ENCODE peak calls at places on chromosomes 5 and 9, in five cellular contexts. J is mammary epithelial cell, D is tibial artery, X is lower lobe of right lung, O is tibial nerve. L is an unnamed sample. For H3K4me1, the result is how much of the 10 kb centered on the place peaks cover.

GRCh38 chr9:29322240-29322639 is 1749.0 kb upstream of the C9orf72 start:
- DNase-seq in D (no peak), J (no peak), O (no peak), X (no peak), L (no peak)

GRCh38 chr5:125408582-125409069 is 662.2 kb upstream of the ZNF608 start:
- DNase-seq in D (no peak), X (no peak), J (peak), O (no peak), L (no peak)

GRCh38 chr9:2338770-2339169 is 282.8 kb upstream of the VLDLR start:
- DNase-seq in D (no peak), J (peak), O (no peak), X (no peak), L (no peak)

GRCh38 chr5:177320879-177321278 is 9.2 kb upstream of the MXD3 start:
- DNase-seq in X (peak), O (no peak), D (no peak), J (no peak), L (no peak)

GRCh38 chr9:123421801-123422455 is 65.9 kb downstream of the CRB2 start:
- DNase-seq in J (no peak), D (peak), X (no peak), O (no peak), L (no peak)

GRCh38 chr5:107930092-107930491 is 259.4 kb upstream of the EFNA5 start:
- DNase-seq in X (no peak), J (no peak), O (no peak), D (no peak), L (no peak)

GRCh38 chr9:7095054-7095453 is 337.3 kb downstream of the KDM4C start:
- DNase-seq in J (no peak), X (no peak), D (no peak), O (no peak), L (no peak)

GRCh38 chr5:88834108-88834462 is 48.9 kb downstream of the MEF2C start:
- DNase-seq in X (no peak), O (no peak), J (no peak), D (no peak), L (no peak)

GRCh38 chr5:160033546-160034252 is 24.8 kb downstream of the TTC1 start:
- DNase-seq in J (no peak), X (no peak), O (no peak), D (no peak), L (no peak)
- H3K27ac ChIP-seq in J (no peak), X (no peak), O (no peak), D (no peak), L (no peak)

GRCh38 chr5:40404613-40405012 is 275.1 kb upstream of the PTGER4 start:
- DNase-seq in J (no peak), O (no peak), D (no peak), X (no peak), L (no peak)
- H3K4me1 ChIP-seq in J (under half), O (under half), D (under half), X (under half), L (under half)

GRCh38 chr5:81506378-81506777 is 112.4 kb upstream of the ACOT12 start:
- DNase-seq in D (no peak), J (no peak), O (no peak), X (no peak), L (no peak)
- H3K27ac ChIP-seq in D (peak), J (no peak), O (peak), X (peak), L (no peak)

GRCh38 chr5:168447748-168448147 is 38.5 kb upstream of the RARS1 start:
- DNase-seq in O (no peak), D (no peak), X (no peak), J (no peak), L (no peak)

GRCh38 chr5:168443533-168443932 is 42.7 kb upstream of the RARS1 start:
- DNase-seq in O (no peak), D (no peak), J (no peak), X (no peak), L (no peak)

GRCh38 chr5:168446987-168447386 is 39.3 kb upstream of the RARS1 start:
- DNase-seq in D (no peak), O (no peak), X (no peak), J (no peak), L (no peak)

GRCh38 chr5:168449166-168449565 is 37.1 kb upstream of the RARS1 start:
- DNase-seq in J (peak), D (no peak), X (no peak), O (no peak), L (no peak)

DNA sequence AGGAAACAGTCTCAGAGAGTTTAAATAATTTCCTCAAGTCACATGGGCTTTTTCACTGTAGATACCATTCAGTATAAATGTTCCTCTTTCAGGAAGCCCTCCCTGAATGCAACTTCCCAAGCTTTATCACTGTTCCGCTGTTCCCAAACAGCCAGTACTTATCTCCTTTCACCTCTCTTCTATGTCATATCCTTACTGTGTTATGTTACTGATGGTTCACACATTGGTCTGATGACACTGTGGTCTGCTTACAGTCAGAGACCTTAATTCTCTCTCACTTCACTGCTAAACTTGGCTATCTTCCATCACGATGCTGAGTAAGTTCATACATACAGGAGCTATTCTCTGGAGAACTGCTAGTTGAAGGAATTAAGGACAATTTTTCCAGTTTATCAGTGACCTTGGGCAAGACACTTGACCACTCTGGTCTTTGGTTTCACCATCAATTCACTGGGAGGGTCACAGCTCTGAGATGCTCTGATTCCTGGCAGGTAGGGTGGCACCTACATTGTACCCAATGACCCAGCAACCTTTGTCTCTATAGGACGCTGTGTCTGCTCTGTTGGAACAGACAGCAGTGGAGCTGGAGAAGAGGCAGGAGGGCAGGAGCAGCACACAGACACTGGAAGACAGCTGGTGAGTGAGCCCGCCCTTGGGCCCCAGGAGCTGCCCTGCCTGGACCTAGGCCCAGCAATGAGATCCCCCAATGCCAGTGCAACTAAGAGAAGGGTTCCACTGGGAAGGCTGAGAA is 42.1 kb upstream of the RARS1 start:
- DNase-seq in X (no peak), O (no peak), J (no peak), D (no peak), L (no peak)
- H3K4me1 ChIP-seq in X (under half), O (under half), J (under half), D (under half), L (under half)

GRCh38 chr9:33105939-33106338 is 29.5 kb upstream of the SMU1 start:
- DNase-seq in X (no peak), D (no peak), O (no peak), J (no peak), L (no peak)

GRCh38 chr9:33108472-33108871 is 32.0 kb upstream of the SMU1 start:
- DNase-seq in X (no peak), J (no peak), D (no peak), O (no peak), L (no peak)

GRCh38 chr9:33107762-33108161 is 31.3 kb upstream of the SMU1 start:
- DNase-seq in X (no peak), O (no peak), D (no peak), J (no peak), L (no peak)

GRCh38 chr9:33106372-33106771 is 29.9 kb upstream of the SMU1 start:
- DNase-seq in J (no peak), O (no peak), D (no peak), X (no peak), L (no peak)

GRCh38 chr9:33106827-33107621 is 30.6 kb upstream of the SMU1 start:
- DNase-seq in J (peak), O (no peak), X (no peak), D (peak), L (no peak)
- H3K27ac ChIP-seq in J (peak), O (peak), X (peak), D (peak), L (no peak)

DNA sequence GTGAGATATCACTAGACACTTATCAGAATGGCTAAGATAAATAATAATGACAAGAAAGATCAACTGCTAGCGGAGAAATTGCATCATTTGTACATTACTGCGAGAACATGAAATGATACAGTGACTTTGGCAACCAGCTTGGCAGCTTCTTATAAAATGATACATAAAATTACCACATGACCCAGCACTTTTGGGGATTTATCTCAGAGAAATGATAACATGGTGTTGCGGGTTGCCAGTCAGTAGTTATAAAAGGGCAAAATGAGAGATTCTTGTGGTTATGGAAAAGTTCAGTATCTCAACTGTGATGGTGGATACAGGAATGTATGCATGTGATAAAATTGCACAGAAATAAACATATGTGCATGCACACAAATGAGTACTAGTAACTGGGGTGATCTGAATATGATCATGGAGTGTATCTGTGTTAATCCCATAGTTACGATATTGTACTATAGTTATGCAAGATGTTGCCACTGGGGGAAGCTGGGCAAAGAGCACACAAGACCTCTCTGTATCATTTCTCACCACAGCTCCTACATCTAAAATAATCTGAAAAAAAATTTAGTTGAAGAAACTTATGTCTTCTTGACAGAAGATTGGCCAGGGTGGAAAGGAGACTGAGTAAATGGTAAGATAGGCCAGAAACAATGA is 128.9 kb downstream of the NXNL2 start:
- DNase-seq in O (no peak), D (no peak), J (no peak), X (no peak), L (no peak)
- H3K4me1 ChIP-seq in O (under half), D (under half), J (under half), X (under half), L (under half)

DNA sequence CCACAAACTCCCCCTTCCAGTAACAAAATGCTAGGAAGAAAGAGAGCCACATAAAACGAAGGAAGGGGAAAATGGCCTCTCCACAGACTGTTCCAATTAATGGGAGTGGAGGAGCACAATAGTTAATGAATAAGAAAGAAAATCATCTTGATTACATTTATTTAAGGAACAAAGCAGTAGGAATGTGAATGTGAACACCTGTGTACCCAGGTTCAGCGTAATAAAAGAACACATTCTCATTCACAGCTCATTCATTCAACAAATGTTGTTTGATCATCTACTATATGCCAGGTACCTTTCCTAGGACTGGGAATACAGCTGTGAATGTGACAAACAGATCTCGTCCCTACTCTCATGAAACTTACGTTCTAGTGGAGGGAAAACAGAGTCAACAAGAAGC is 35.7 kb downstream of the SIL1 start:
- DNase-seq in X (no peak), J (no peak), D (no peak), O (no peak), L (no peak)
- H3K27ac ChIP-seq in X (no peak), J (no peak), D (no peak), O (no peak), L (no peak)

DNA sequence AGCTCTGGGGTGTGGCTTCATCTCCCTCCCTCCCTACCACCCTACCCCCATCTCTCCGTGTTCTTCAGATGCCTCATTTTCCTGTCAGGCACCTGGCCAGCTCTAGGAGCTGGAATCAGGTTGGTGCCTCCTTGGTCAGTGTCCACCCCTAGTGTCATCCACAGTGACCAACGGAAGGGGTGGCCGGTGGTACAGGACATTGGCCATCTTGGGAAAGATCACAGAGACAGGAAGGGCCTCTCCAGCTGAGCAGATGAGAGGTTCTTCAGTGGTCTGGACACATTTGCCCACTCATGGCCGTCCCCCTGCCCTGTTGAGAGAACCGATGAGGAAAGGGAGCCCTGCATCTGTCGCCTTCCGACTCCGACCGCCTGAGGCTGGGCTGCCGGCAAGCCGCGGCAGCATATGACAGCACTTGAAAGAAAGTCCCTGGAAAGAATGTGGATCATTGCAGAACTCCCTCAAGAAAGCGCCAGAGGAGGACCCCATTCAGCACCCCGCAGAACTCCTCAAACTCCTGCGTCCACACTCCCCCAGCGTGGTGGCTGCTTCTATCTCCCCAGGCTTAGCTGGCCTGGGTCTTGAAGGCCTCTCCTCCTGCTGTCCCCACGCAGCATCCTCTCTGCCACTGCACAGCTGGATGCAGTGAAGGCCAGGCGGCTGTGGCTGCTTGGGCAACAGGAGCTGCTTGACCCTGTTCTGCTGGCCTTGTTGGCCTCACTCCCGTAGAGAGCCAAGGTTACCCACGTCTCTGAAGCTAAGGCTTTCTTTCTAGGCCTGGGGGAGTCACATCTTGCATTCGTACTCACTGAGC is 1.9 kb upstream of the CLPTM1L start:
- DNase-seq in D (no peak), X (no peak), J (no peak), O (no peak), L (no peak)
- H3K4me1 ChIP-seq in D (under half), X (under half), J (under half), O (under half), L (under half)